ENCODE peak calls at places on chromosomes 5 and 9, in six cellular contexts. B is H1, S is HepG2, V is GM12891, Z is K562, C is GM12878. O is an unnamed sample.

GRCh38 chr5:168766038-168766700 is 187.0 kb upstream of the PANK3 start:
- DNase-seq in B (no peak), S (no peak), Z (no peak), C (no peak), V (no peak), O (no peak)

GRCh38 chr5:125486634-125487033 is 740.2 kb upstream of the ZNF608 start:
- DNase-seq in C (no peak), V (no peak), B (no peak), S (no peak), Z (no peak), O (no peak)

GRCh38 chr9:79104216-79104615 is 467.5 kb upstream of the TLE4 start:
- DNase-seq in V (no peak), C (no peak), S (no peak), Z (no peak), B (no peak), O (no peak)

GRCh38 chr9:90018688-90019087 is 413.9 kb downstream of the GADD45G start:
- DNase-seq in C (no peak), Z (no peak), B (no peak), S (no peak), V (no peak), O (no peak)

GRCh38 chr5:137056676-137057075 is 442.4 kb downstream of the SPOCK1 start:
- DNase-seq in S (no peak), C (no peak), Z (no peak), B (no peak), V (no peak), O (no peak)

GRCh38 chr5:172180936-172181335 is 7.1 kb downstream of the STK10 start:
- DNase-seq in Z (no peak), V (no peak), B (no peak), C (no peak), S (no peak), O (no peak)

GRCh38 chr5:127450046-127450445 is 67.4 kb upstream of the PRRC1 start:
- DNase-seq in C (no peak), B (no peak), S (no peak), V (no peak), Z (no peak), O (no peak)

GRCh38 chr5:159533197-159533596 is 202.9 kb upstream of the IL12B start:
- DNase-seq in B (no peak), C (no peak), Z (no peak), V (no peak), S (no peak), O (no peak)

GRCh38 chr9:98869078-98869745 is 61.7 kb downstream of the GALNT12 start:
- DNase-seq in S (no peak), C (no peak), B (no peak), V (no peak), Z (no peak), O (no peak)

GRCh38 chr5:83538788-83539535 is 67.4 kb downstream of the VCAN start:
- DNase-seq in Z (no peak), B (no peak), C (peak), S (no peak), V (no peak), O (no peak)

GRCh38 chr5:51566940-51567339 is 183.7 kb downstream of the ISL1 start:
- DNase-seq in V (no peak), B (no peak), S (no peak), C (no peak), Z (no peak), O (no peak)

GRCh38 chr5:126454535-126454934 is 31.3 kb downstream of the GRAMD2B start:
- DNase-seq in B (no peak), S (no peak), Z (no peak), C (no peak), V (no peak), O (no peak)

GRCh38 chr5:63500242-63500641 is 462.0 kb downstream of the HTR1A start:
- DNase-seq in B (no peak), V (no peak), S (no peak), C (no peak), Z (no peak), O (no peak)

GRCh38 chr9:129580211-129580915 is 40.5 kb downstream of the C9orf50 start:
- DNase-seq in C (peak), V (no peak), Z (no peak), B (no peak), S (peak), O (no peak)

GRCh38 chr5:113448224-113448623 is 13.4 kb upstream of the TSSK1B start:
- DNase-seq in B (no peak), Z (no peak), V (no peak), C (no peak), S (no peak), O (no peak)

GRCh38 chr9:93316726-93317494 is 133.0 kb downstream of the WNK2 start:
- DNase-seq in S (no peak), Z (no peak), V (no peak), C (no peak), B (no peak), O (no peak)

GRCh38 chr9:91727316-91727861 is 222.6 kb downstream of the ROR2 start:
- DNase-seq in B (peak), S (peak), V (peak), C (no peak), Z (peak), O (peak)

GRCh38 chr5:37814699-37815098 is 25.1 kb downstream of the GDNF start:
- DNase-seq in S (no peak), B (no peak), V (no peak), Z (no peak), C (no peak), O (no peak)

GRCh38 chr5:74471875-74472274 is 168.7 kb downstream of the ENC1 start:
- DNase-seq in Z (no peak), C (no peak), S (no peak), B (no peak), V (no peak), O (no peak)

GRCh38 chr9:82764270-82764669 is 298.7 kb downstream of the RASEF start:
- DNase-seq in B (no peak), Z (no peak), S (no peak), V (no peak), C (no peak), O (no peak)

GRCh38 chr5:168217497-168217896 is 73.9 kb upstream of the WWC1 start:
- DNase-seq in S (no peak), Z (no peak), B (no peak), V (no peak), C (no peak), O (no peak)

GRCh38 chr9:133604856-133605255 is 4.3 kb downstream of the FAM163B start:
- DNase-seq in Z (no peak), S (no peak), C (no peak), B (no peak), V (no peak), O (no peak)

GRCh38 chr9:115944166-115944948 is 209.2 kb upstream of the PAPPA start:
- DNase-seq in B (no peak), S (peak), C (no peak), V (no peak), Z (no peak), O (no peak)
- TF ChIP-seq POLR2AphosphoS5 in B (no peak), S (peak), C (no peak), V (no peak), Z (no peak), O (no peak)

DNA sequence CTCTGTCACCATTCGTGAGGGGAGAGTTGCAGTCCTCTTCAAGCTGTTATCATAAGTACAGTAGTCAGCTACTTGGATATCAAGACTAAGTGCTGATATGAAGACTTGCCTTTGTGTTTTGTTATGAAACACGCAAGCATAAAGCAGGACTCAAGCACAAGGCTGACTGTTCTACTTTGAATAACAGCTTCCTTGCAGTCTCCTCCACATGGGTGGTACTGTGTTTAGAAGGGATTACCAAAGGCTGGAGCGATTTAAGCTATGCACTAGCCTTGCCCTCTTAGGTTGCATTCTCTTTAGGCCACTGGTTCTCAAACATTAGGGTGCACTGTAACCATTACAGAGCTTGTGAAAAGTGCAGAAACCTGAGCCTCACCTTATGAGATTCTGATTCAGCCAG is 41.4 kb downstream of the SLC25A51 start:
- DNase-seq in C (no peak), V (no peak), S (no peak), Z (no peak), B (no peak), O (no peak)
- TF ChIP-seq POLR2A in C (no peak), V (no peak), S (no peak), Z (no peak), B (no peak), O (no peak)

GRCh38 chr9:4642351-4642750 is 19.7 kb upstream of the PLPP6 start:
- DNase-seq in C (no peak), S (no peak), B (no peak), Z (no peak), V (no peak), O (no peak)

GRCh38 chr9:4639420-4639819 is 22.7 kb upstream of the PLPP6 start:
- DNase-seq in Z (no peak), B (no peak), V (no peak), C (no peak), S (no peak), O (no peak)

GRCh38 chr9:4640027-4640426 is 22.1 kb upstream of the PLPP6 start:
- DNase-seq in B (no peak), C (no peak), S (peak), Z (peak), V (no peak), O (no peak)

DNA sequence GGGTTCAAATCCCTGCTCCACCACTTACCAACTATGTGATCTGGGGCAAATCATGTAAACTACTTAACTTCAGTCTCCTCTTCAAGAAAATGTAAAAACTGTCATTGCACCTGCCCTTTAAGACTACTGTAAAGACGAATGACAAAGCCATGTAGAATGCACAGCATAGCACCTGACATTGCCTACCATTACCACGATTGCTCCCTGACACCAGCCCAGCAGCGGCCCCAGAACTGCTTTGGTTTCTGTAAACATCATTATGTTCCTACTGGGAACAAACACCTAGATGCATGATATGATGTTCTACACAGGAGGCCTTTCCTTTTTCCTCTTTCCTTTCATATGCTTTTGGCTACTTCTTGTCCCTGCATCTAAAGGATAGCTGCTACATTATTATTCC is 23.1 kb upstream of the PLPP6 start:
- DNase-seq in C (no peak), Z (no peak), S (no peak), V (no peak), B (no peak), O (no peak)
- TF ChIP-seq TAF1 in C (no peak), Z (no peak), S (no peak), V (no peak), B (no peak), O (no peak)

DNA sequence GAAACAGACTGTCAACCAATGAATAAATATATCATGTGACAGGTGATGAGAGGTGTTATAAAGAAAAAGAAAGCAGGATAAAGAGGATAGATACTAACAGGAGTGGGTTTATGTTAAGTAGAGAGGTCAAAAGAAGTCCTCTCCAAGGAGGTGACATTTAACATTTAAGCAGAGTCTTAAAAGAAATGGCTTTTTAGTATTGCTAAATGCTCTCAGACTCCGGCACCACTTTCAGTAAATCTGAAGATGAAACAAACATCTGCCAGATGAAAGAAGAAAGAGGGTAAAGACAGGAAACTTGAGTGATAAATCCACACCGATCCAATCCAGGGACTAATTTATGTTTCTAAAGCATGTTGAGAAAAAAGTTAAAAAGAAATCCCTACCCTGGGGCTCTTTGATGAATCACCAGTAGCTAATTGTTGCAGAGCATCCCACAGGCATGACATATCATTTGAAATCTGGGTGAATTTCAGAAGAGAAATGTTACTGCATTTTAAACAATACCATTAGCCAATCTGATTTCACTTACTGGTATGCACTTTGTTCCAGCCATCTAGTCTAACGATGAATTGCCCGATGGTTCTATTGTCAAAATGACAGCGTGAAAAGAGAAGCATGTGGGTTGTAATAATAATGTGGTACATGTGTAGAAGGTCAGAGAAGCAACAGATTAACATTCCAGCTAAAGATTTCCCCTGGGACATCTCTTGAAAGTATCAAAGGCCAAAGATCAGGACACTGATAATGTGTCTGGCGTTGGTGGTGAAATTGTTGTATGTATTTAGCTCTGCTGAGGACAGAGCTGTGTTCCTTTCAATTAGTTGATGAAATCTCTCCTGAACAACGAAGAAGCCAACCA is 485.6 kb downstream of the CSNK1G3 start:
- DNase-seq in Z (no peak), V (no peak), B (no peak), C (no peak), S (no peak), O (no peak)
- TF ChIP-seq POLR2AphosphoS5 in Z (no peak), V (no peak), B (no peak), C (no peak), S (no peak), O (no peak)

GRCh38 chr5:154647760-154648143 is 107.4 kb upstream of the LARP1 start:
- DNase-seq in C (no peak), B (no peak), S (no peak), V (no peak), Z (no peak), O (no peak)

GRCh38 chr5:154644745-154645411 is 110.3 kb upstream of the LARP1 start:
- DNase-seq in C (no peak), Z (no peak), B (no peak), S (peak), V (no peak), O (no peak)

GRCh38 chr5:154648229-154648628 is 106.9 kb upstream of the LARP1 start:
- DNase-seq in C (no peak), V (no peak), S (no peak), B (no peak), Z (no peak), O (no peak)

GRCh38 chr5:154648706-154649105 is 106.5 kb upstream of the LARP1 start:
- DNase-seq in B (no peak), Z (peak), V (no peak), S (no peak), C (no peak), O (no peak)

DNA sequence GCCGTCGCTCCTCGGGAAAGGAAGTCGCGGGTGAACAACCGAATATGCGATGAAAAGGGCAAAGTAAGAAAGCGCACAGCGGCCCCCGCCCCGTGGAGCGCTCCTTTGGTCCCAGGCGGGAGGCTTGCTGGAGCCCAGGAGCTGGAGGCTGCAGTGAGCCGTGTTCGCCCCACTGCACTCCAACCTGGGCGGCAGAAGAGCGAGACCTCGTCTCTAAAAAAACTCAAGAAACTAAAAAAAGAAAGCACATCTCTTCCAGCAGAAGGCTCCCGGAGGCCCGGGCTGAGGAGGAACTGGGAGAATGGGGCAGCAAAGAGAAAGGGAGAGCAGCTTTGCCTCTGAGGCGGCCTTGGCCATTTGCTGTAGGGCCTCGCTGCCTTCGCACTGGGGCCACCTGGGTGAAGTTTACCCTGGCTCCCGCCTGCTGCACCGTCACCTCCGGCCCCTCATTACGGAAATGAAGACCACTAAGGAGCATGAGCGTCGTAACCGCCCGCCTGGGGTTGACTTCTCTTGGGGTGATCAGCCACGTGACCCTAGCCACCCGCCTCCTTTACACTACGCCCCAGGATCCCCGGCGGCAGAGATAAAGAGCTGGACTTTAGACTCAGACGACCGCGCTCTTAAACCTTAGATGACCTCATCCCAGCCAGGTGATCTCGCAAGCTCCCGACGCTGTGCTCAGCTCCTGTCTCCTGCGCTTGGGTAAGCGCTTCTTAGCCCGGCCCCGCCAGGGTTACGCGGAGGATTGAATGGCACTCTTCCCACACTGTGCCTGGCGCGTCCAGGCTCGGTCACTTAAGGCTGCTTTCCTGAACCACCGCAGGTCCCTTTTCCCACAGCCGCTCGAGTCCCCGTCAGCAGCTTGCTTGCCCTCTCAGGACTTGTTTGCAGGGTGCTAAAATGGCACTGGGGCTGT is 108.1 kb upstream of the LARP1 start:
- DNase-seq in S (peak), Z (peak), B (peak), C (no peak), V (peak), O (peak)
- TF ChIP-seq POLR2A in S (no peak), Z (no peak), B (peak), C (no peak), V (no peak), O (no peak)

DNA sequence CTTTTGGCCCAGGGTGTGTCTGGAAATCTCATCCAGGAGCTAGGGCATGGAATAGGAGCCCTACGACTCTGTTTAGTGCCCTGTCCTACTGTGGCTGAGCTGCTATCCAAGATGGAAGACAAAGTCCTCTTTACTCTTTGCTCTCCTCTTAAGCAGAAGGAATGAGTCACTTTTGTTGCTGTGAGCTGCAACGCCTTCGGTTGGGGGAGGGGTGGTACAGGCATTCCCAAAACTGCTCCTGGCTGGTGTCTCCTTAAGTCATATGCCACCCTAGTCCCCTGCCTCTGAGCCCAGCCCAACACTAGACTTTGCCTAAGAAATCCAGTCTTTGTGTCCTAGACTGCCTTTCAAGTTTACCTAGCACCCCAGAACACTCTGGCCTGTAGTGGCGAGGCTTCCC is 99.9 kb downstream of the PRR16 start:
- DNase-seq in B (no peak), Z (no peak), C (no peak), S (no peak), V (no peak), O (no peak)
- TF ChIP-seq TAF1 in B (no peak), Z (no peak), C (no peak), S (no peak), V (no peak), O (no peak)